ENCODE peak calls at places on chromosomes 5 and 9, in five cellular contexts. One of them, this sample, is unnamed. For H3K4me1, the result is how much of the 10 kb centered on the place peaks cover.

GRCh38 chr9:123611228-123611627 is 255.2 kb downstream of the CRB2 start:
- DNase-seq in transverse colon: no peak
- DNase-seq in prostate gland: no peak
- DNase-seq in suprapubic skin: no peak
- DNase-seq in HCT116: no peak
- DNase-seq in this sample: no peak

GRCh38 chr9:3464033-3464638 is 61.7 kb downstream of the RFX3 start:
- DNase-seq in transverse colon: no peak
- DNase-seq in prostate gland: no peak
- DNase-seq in suprapubic skin: no peak
- DNase-seq in HCT116: no peak
- DNase-seq in this sample: no peak

GRCh38 chr5:135135530-135136201 is 101.6 kb upstream of the PITX1 start:
- DNase-seq in transverse colon: peak
- DNase-seq in prostate gland: no peak
- DNase-seq in suprapubic skin: peak
- DNase-seq in HCT116: peak
- DNase-seq in this sample: peak

GRCh38 chr9:127853312-127854168 is 918 bp downstream of the ENG start:
- DNase-seq in transverse colon: no peak
- DNase-seq in prostate gland: no peak
- DNase-seq in suprapubic skin: no peak
- DNase-seq in HCT116: no peak
- DNase-seq in this sample: no peak

GRCh38 chr5:9251379-9251980 is 294.4 kb downstream of the SEMA5A start:
- DNase-seq in transverse colon: no peak
- DNase-seq in prostate gland: no peak
- DNase-seq in suprapubic skin: no peak
- DNase-seq in HCT116: no peak
- DNase-seq in this sample: no peak

GRCh38 chr9:95373069-95373681 is 55.7 kb upstream of the FANCC start:
- DNase-seq in transverse colon: no peak
- DNase-seq in prostate gland: no peak
- DNase-seq in suprapubic skin: no peak
- DNase-seq in HCT116: no peak
- DNase-seq in this sample: no peak

GRCh38 chr5:93611510-93611899 is 28.5 kb downstream of the NR2F1 start:
- DNase-seq in transverse colon: no peak
- DNase-seq in prostate gland: no peak
- DNase-seq in suprapubic skin: no peak
- DNase-seq in HCT116: no peak
- DNase-seq in this sample: no peak

GRCh38 chr9:5301544-5301943 is 3.0 kb downstream of the RLN2 start:
- DNase-seq in transverse colon: no peak
- DNase-seq in prostate gland: no peak
- DNase-seq in suprapubic skin: no peak
- DNase-seq in HCT116: no peak
- DNase-seq in this sample: no peak

GRCh38 chr9:111832428-111832827 is 37.7 kb upstream of the SHOC1 start:
- DNase-seq in transverse colon: no peak
- DNase-seq in prostate gland: no peak
- DNase-seq in suprapubic skin: no peak
- DNase-seq in HCT116: no peak
- DNase-seq in this sample: no peak

GRCh38 chr9:94697972-94698581 is 28.4 kb upstream of the AOPEP start:
- DNase-seq in transverse colon: no peak
- DNase-seq in prostate gland: no peak
- DNase-seq in suprapubic skin: no peak
- DNase-seq in HCT116: no peak
- DNase-seq in this sample: no peak

GRCh38 chr9:2493106-2493505 is 128.5 kb upstream of the VLDLR start:
- DNase-seq in transverse colon: no peak
- DNase-seq in prostate gland: no peak
- DNase-seq in suprapubic skin: no peak
- DNase-seq in HCT116: no peak
- DNase-seq in this sample: peak

DNA sequence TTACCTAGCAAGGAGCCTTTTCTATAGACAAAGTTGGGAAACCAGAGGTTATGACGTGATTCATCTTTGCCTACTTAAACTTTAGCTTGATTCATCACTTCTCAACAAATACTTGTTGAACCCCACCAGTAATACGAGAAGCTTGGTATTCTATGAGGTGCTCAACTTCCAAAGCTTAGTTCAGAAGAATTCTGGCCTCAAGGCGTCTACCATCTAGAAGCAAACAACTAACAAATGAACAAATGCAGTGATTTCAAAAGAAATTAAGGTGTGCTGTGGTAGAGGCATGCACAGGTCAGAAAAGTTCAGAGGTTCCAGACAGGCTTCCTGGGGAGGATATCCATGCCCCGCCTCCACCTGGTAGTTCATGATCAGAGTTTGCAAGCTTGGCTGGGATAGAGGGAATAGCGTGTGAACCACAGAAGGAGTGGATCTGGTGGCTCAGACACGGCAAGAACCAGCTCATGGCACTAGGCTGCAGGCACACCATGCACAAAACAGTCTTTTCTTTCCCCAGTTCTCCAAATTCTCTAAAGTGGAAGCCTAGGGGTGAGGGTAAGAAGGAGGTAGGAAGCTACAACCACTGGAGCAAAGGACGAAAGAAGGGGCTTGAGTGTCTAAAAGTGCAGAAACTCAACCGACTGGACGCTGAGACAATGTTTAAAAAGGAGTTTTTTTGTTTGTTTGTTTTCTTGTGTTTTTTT is 473.0 kb downstream of the RAB3C start:
- DNase-seq in transverse colon: no peak
- DNase-seq in prostate gland: no peak
- DNase-seq in suprapubic skin: no peak
- DNase-seq in HCT116: no peak
- DNase-seq in this sample: no peak
- TF ChIP-seq POLR2AphosphoS5 in transverse colon: no peak
- TF ChIP-seq POLR2AphosphoS5 in prostate gland: no peak
- TF ChIP-seq POLR2AphosphoS5 in suprapubic skin: no peak
- TF ChIP-seq POLR2AphosphoS5 in HCT116: no peak
- TF ChIP-seq POLR2AphosphoS5 in this sample: no peak

GRCh38 chr9:120926397-120926928 is at the start of gene TRAF1:
- DNase-seq in transverse colon: no peak
- DNase-seq in prostate gland: no peak
- DNase-seq in suprapubic skin: no peak
- DNase-seq in HCT116: no peak
- DNase-seq in this sample: peak
- H3K4me1 ChIP-seq in transverse colon: under half
- H3K4me1 ChIP-seq in prostate gland: under half
- H3K4me1 ChIP-seq in suprapubic skin: under half
- H3K4me1 ChIP-seq in HCT116: under half
- H3K4me1 ChIP-seq in this sample: under half

GRCh38 chr5:176535655-176536131 is 1.5 kb downstream of the RNF44 start:
- DNase-seq in transverse colon: no peak
- DNase-seq in prostate gland: no peak
- DNase-seq in suprapubic skin: no peak
- DNase-seq in HCT116: no peak
- DNase-seq in this sample: no peak
- TF ChIP-seq POLR2AphosphoS5 in transverse colon: no peak
- TF ChIP-seq POLR2AphosphoS5 in prostate gland: no peak
- TF ChIP-seq POLR2AphosphoS5 in suprapubic skin: no peak
- TF ChIP-seq POLR2AphosphoS5 in HCT116: no peak
- TF ChIP-seq POLR2AphosphoS5 in this sample: no peak

GRCh38 chr5:69493235-69493925 is 790 bp downstream of the OCLN start:
- DNase-seq in transverse colon: peak
- DNase-seq in prostate gland: peak
- DNase-seq in suprapubic skin: no peak
- DNase-seq in HCT116: no peak
- DNase-seq in this sample: no peak

GRCh38 chr5:69492391-69493234 is at the start of gene OCLN:
- DNase-seq in transverse colon: peak
- DNase-seq in prostate gland: peak
- DNase-seq in suprapubic skin: peak
- DNase-seq in HCT116: peak
- DNase-seq in this sample: no peak

GRCh38 chr5:69491838-69492390 is 676 bp upstream of the OCLN start:
- DNase-seq in transverse colon: no peak
- DNase-seq in prostate gland: no peak
- DNase-seq in suprapubic skin: no peak
- DNase-seq in HCT116: no peak
- DNase-seq in this sample: no peak

GRCh38 chr5:69489246-69489645 is 3.3 kb upstream of the OCLN start:
- DNase-seq in transverse colon: no peak
- DNase-seq in prostate gland: no peak
- DNase-seq in suprapubic skin: no peak
- DNase-seq in HCT116: no peak
- DNase-seq in this sample: no peak

GRCh38 chr5:69491027-69491426 is 1.6 kb upstream of the OCLN start:
- DNase-seq in transverse colon: no peak
- DNase-seq in prostate gland: no peak
- DNase-seq in suprapubic skin: no peak
- DNase-seq in HCT116: no peak
- DNase-seq in this sample: no peak
- H3K4me1 ChIP-seq in transverse colon: under half
- H3K4me1 ChIP-seq in prostate gland: under half
- H3K4me1 ChIP-seq in suprapubic skin: under half
- H3K4me1 ChIP-seq in HCT116: under half
- H3K4me1 ChIP-seq in this sample: under half

GRCh38 chr5:58074717-58075116 is 385.2 kb downstream of the PLK2 start:
- DNase-seq in transverse colon: no peak
- DNase-seq in prostate gland: no peak
- DNase-seq in suprapubic skin: no peak
- DNase-seq in HCT116: no peak
- DNase-seq in this sample: no peak

GRCh38 chr5:58074222-58074621 is 385.7 kb downstream of the PLK2 start:
- DNase-seq in transverse colon: no peak
- DNase-seq in prostate gland: no peak
- DNase-seq in suprapubic skin: no peak
- DNase-seq in HCT116: no peak
- DNase-seq in this sample: no peak

GRCh38 chr5:58073246-58073645 is 386.6 kb downstream of the PLK2 start:
- DNase-seq in transverse colon: no peak
- DNase-seq in prostate gland: no peak
- DNase-seq in suprapubic skin: no peak
- DNase-seq in HCT116: no peak
- DNase-seq in this sample: no peak

GRCh38 chr5:58071566-58071965 is 388.3 kb downstream of the PLK2 start:
- DNase-seq in transverse colon: no peak
- DNase-seq in prostate gland: no peak
- DNase-seq in suprapubic skin: no peak
- DNase-seq in HCT116: no peak
- DNase-seq in this sample: no peak

DNA sequence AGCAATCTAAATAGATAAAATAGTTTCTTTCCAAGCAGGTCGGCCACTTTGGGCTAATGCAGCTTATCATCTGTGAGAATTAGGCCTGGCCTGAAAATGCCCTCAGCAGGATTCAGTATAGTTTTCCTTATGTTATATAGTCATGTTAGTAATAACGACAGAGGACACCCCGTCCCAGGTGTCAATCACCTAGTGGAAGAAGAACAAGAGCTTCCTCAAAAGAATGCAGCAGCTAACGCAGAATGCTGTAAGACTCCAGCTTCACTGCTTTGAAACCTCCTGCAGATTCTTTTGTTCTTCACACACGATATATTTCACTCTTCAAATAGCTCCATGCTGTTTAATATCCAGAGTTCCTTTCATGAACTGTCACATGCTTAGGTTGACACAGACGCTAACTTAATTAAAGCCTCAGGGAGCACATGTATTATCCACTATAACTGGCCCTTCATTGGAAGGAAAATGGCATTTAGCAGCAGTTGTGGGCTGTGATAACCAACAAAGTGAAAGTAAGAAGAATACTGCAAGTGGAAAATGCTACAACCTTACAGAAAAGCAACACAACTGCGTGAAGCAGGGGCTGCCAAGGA is 387.6 kb downstream of the PLK2 start:
- DNase-seq in transverse colon: no peak
- DNase-seq in prostate gland: no peak
- DNase-seq in suprapubic skin: no peak
- DNase-seq in HCT116: no peak
- DNase-seq in this sample: no peak
- TF ChIP-seq POLR2AphosphoS5 in transverse colon: no peak
- TF ChIP-seq POLR2AphosphoS5 in prostate gland: no peak
- TF ChIP-seq POLR2AphosphoS5 in suprapubic skin: no peak
- TF ChIP-seq POLR2AphosphoS5 in HCT116: no peak
- TF ChIP-seq POLR2AphosphoS5 in this sample: no peak

GRCh38 chr5:151098185-151098813 is 17.5 kb upstream of the TNIP1 start:
- DNase-seq in transverse colon: no peak
- DNase-seq in prostate gland: no peak
- DNase-seq in suprapubic skin: no peak
- DNase-seq in HCT116: no peak
- DNase-seq in this sample: no peak

GRCh38 chr5:151101151-151101550 is 20.3 kb upstream of the TNIP1 start:
- DNase-seq in transverse colon: no peak
- DNase-seq in prostate gland: no peak
- DNase-seq in suprapubic skin: no peak
- DNase-seq in HCT116: no peak
- DNase-seq in this sample: no peak

GRCh38 chr5:151097081-151097480 is 16.2 kb upstream of the TNIP1 start:
- DNase-seq in transverse colon: no peak
- DNase-seq in prostate gland: no peak
- DNase-seq in suprapubic skin: no peak
- DNase-seq in HCT116: no peak
- DNase-seq in this sample: no peak

GRCh38 chr5:151101746-151102145 is 20.9 kb upstream of the TNIP1 start:
- DNase-seq in transverse colon: no peak
- DNase-seq in prostate gland: no peak
- DNase-seq in suprapubic skin: no peak
- DNase-seq in HCT116: no peak
- DNase-seq in this sample: no peak

GRCh38 chr5:151100690-151101089 is 19.9 kb upstream of the TNIP1 start:
- DNase-seq in transverse colon: no peak
- DNase-seq in prostate gland: no peak
- DNase-seq in suprapubic skin: no peak
- DNase-seq in HCT116: no peak
- DNase-seq in this sample: no peak
- H3K4me1 ChIP-seq in transverse colon: half or more
- H3K4me1 ChIP-seq in prostate gland: under half
- H3K4me1 ChIP-seq in suprapubic skin: under half
- H3K4me1 ChIP-seq in HCT116: under half
- H3K4me1 ChIP-seq in this sample: under half

DNA sequence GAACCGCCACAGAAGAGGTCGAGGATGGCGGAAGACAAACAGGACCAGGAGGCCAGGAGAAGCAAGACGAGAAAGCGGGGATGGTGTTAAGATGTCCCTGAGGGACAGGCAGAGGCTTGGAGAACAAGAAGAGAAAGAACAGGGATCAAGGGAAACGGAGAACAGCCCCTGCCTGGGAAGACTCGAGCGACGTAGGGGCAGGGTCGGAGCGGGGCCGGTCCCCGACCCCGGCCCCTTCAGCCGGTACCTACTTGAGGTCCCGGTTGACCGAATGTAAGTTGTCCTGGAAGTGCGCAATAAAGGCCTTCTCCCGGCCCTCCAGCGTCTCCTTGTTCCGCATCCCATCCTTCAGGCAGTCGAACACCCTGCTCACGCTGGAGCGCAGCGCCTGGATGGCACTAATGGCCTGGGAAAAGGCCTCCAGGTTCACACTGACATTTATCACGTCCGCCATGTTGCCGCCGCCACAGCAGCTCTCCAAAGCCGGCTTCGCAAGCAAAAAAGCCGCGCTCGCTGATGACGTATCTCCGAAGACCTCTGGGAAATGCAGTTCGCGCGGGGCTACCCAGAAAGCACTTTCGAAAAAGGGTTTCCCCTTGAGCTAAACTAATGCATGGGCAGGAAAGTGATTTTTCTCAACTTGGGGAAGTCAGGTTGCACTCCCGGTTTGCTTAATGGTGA is at the start of gene MED27:
- DNase-seq in transverse colon: peak
- DNase-seq in prostate gland: peak
- DNase-seq in suprapubic skin: peak
- DNase-seq in HCT116: peak
- DNase-seq in this sample: peak
- TF ChIP-seq POLR2AphosphoS5 in transverse colon: peak
- TF ChIP-seq POLR2AphosphoS5 in prostate gland: peak
- TF ChIP-seq POLR2AphosphoS5 in suprapubic skin: no peak
- TF ChIP-seq POLR2AphosphoS5 in HCT116: peak
- TF ChIP-seq POLR2AphosphoS5 in this sample: peak